ENCODE peak calls at places on chromosomes 6 and 20, in seven cellular contexts. U, E, P, I, X, C and G are unnamed samples.

GRCh38 chr20:19552144-19552895 is 205.7 kb upstream of the RIN2 start:
- DNase-seq in X (no peak), I (peak), E (peak), P (no peak), U (no peak), C (no peak), G (peak)

GRCh38 chr6:144582939-144583613 is 297.9 kb downstream of the UTRN start:
- DNase-seq in E (peak), I (peak), U (no peak), P (peak), C (no peak), X (no peak), G (peak)

GRCh38 chr6:15907914-15908518 is 220.9 kb upstream of the MYLIP start:
- DNase-seq in I (peak), U (no peak), C (no peak), E (peak), X (no peak), P (no peak), G (no peak)

GRCh38 chr6:31952140-31952805 is 6.4 kb downstream of the CFB start:
- DNase-seq in X (no peak), U (no peak), E (peak), P (peak), C (no peak), I (no peak), G (peak)

GRCh38 chr20:34475979-34476736 is 40.1 kb upstream of the DYNLRB1 start:
- DNase-seq in X (no peak), I (no peak), C (no peak), P (peak), E (peak), U (no peak), G (no peak)

GRCh38 chr6:34888874-34889555 is at the start of gene ANKS1A:
- DNase-seq in P (peak), C (peak), E (peak), U (peak), I (peak), X (no peak), G (peak)

GRCh38 chr6:44100088-44100550 is 27.1 kb downstream of the MRPL14 start:
- DNase-seq in E (peak), U (no peak), C (no peak), I (no peak), P (no peak), X (no peak), G (peak)

GRCh38 chr6:107800564-107801164 is 23.4 kb downstream of the SCML4 start:
- DNase-seq in C (no peak), E (no peak), U (no peak), P (peak), I (no peak), X (no peak), G (peak)

GRCh38 chr20:62689861-62690644 is 18.6 kb upstream of the NTSR1 start:
- DNase-seq in C (no peak), U (no peak), X (no peak), P (no peak), I (no peak), E (no peak), G (no peak)

GRCh38 chr6:4943716-4944115 is 60.1 kb downstream of the RPP40 start:
- DNase-seq in I (no peak), C (no peak), P (no peak), E (no peak), U (no peak), X (no peak), G (no peak)

GRCh38 chr20:6169251-6169650 is 46.4 kb upstream of the FERMT1 start:
- DNase-seq in I (no peak), E (no peak), C (no peak), P (no peak), X (no peak), U (no peak), G (peak)
- TF ChIP-seq CTCF in I (no peak), E (no peak), C (no peak), P (no peak), X (no peak), U (no peak), G (peak)

GRCh38 chr6:17392978-17393334 is 439 bp upstream of the CAP2 start:
- DNase-seq in I (no peak), X (no peak), E (no peak), U (no peak), C (no peak), P (no peak), G (no peak)

GRCh38 chr6:17396256-17396655 is 2.9 kb downstream of the CAP2 start:
- DNase-seq in I (no peak), X (no peak), E (no peak), C (no peak), U (no peak), P (no peak), G (no peak)

GRCh38 chr6:17394192-17394611 is 807 bp downstream of the CAP2 start:
- DNase-seq in I (peak), U (no peak), P (no peak), X (no peak), E (peak), C (peak), G (peak)

GRCh38 chr6:17395112-17395511 is 1.7 kb downstream of the CAP2 start:
- DNase-seq in I (no peak), U (no peak), C (no peak), P (no peak), X (no peak), E (no peak), G (no peak)

GRCh38 chr6:17393335-17394191 is at the start of gene CAP2:
- DNase-seq in P (no peak), I (peak), X (no peak), E (peak), C (peak), U (no peak), G (peak)
- TF ChIP-seq CTCF in P (no peak), I (no peak), X (no peak), E (no peak), C (no peak), U (no peak), G (no peak)

DNA sequence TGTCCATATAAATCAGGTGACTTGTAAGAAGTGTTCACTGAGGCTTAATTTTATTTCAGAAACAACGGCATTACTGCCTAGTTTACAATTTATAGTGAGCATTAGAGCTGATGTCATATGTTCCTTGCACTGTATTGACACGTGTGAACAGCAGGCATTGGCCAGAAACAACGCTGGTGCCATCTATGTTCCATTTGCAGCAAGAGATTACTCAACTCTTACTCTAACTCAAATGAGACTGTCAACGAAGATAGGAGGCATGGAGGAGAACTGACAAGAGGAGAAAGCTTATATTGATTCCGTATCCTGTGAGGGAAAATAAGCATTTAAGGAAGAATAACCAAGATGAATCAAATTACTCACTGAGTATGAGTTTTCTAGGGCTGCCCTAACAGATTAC is 48.4 kb downstream of the MTFR2 start:
- DNase-seq in I (no peak), P (no peak), U (no peak), C (no peak), E (no peak), X (no peak), G (no peak)
- TF ChIP-seq CTCF in I (no peak), P (no peak), U (no peak), C (no peak), E (no peak), X (no peak), G (no peak)

GRCh38 chr20:59961423-59961822 is 3.2 kb downstream of the CDH26 start:
- DNase-seq in E (no peak), P (no peak), U (no peak), C (no peak), I (no peak), X (no peak), G (no peak)

GRCh38 chr20:59966428-59966827 is 8.2 kb downstream of the CDH26 start:
- DNase-seq in E (no peak), U (no peak), C (no peak), P (no peak), I (no peak), X (no peak), G (no peak)

GRCh38 chr20:59958626-59959025 is 403 bp downstream of the CDH26 start:
- DNase-seq in I (no peak), C (no peak), X (no peak), U (no peak), P (no peak), E (no peak), G (no peak)

GRCh38 chr20:59958123-59958522 is at the start of gene CDH26:
- DNase-seq in C (no peak), I (no peak), X (no peak), P (no peak), U (no peak), E (no peak), G (no peak)

DNA sequence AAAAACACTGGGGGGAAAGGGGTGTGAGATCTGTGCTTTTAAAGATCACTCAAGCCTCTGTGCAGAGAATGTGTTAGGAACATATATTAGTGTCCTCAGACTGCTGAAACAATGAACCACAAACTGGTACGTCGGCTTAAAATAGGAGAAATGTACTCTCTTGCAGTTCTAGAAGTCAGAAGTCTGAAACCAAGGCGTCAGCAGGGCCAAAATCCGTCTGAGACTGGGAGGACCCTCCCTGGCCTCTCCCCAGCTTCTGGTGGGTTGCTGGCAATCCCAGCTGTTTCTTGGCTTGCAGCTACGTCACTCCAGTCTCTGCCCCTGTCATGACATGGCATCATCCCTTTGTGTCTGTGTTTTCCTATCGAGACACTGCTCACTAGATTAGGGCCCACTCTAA is 3.9 kb downstream of the CDH26 start:
- DNase-seq in E (no peak), P (no peak), I (no peak), C (no peak), U (no peak), X (no peak), G (no peak)
- TF ChIP-seq CTCF in E (no peak), P (no peak), I (no peak), C (no peak), U (no peak), X (no peak), G (no peak)

DNA sequence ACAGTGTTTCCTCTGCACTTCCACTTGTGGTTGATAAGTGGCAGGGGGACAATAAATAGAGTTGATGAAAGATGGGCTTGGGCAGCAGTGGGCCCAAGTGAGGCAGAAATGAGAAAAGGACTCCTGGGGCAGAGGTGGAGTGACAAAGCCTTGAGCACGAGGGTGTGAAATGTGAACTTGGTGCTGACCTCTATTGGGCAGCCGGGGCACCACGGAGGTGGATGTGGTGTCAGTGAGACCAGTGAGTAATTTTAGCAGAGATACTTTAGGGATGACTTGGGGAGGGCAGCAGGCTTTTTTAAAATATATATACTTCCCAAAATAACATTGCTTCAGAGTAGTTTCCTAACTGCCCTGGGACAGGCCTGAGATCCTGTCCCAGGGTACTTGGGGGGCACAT is 30.6 kb upstream of the MYLK2 start:
- DNase-seq in C (no peak), X (no peak), U (no peak), P (no peak), E (no peak), I (no peak), G (peak)
- TF ChIP-seq CTCF in C (no peak), X (peak), U (no peak), P (no peak), E (no peak), I (no peak), G (no peak)

GRCh38 chr20:53447271-53447670 is 146.4 kb downstream of the ZNF217 start:
- DNase-seq in I (no peak), U (no peak), X (no peak), P (no peak), E (no peak), C (no peak), G (peak)
- TF ChIP-seq CTCF in I (no peak), U (no peak), X (no peak), P (no peak), E (no peak), C (no peak), G (no peak)